ENCODE peak calls at places on chromosomes 3 and 15, in five cellular contexts. J is ovary, Y is mesenchymal stem cell, B is mucosa of descending colon, K is body of pancreas. L is an unnamed sample.

GRCh38 chr3:104831076-104831475 is 535.6 kb upstream of the ALCAM start:
- DNase-seq in J (no peak), Y (no peak), B (no peak), K (no peak), L (no peak)

GRCh38 chr3:186589115-186589514 is 18.6 kb downstream of the DNAJB11 start:
- DNase-seq in J (no peak), Y (peak; percentile 10), B (no peak), K (no peak), L (no peak)

GRCh38 chr15:65132841-65133549 is 613 bp downstream of the PDCD7 start:
- DNase-seq in J (no peak), Y (peak; percentile 75), B (peak; percentile 58), K (peak; percentile 42), L (no peak)

GRCh38 chr15:68888419-68888818 is 41.9 kb upstream of the SPESP1 start:
- DNase-seq in J (no peak), Y (no peak), B (no peak), K (no peak), L (no peak)

GRCh38 chr3:129161860-129162271 is 1.0 kb upstream of the ISY1 start:
- DNase-seq in J (no peak), Y (no peak), B (no peak), K (peak; percentile 24), L (no peak)

GRCh38 chr3:4898454-4899313 is 80.6 kb upstream of the BHLHE40 start:
- DNase-seq in J (no peak), Y (peak; percentile 73), B (no peak), K (no peak), L (no peak)

GRCh38 chr3:34725774-34726173 is 913.6 kb upstream of the ARPP21 start:
- DNase-seq in J (no peak), Y (no peak), B (no peak), K (no peak), L (no peak)

GRCh38 chr15:29805043-29805707 is 17.1 kb downstream of the TJP1 start:
- DNase-seq in J (peak; percentile 49), Y (peak; percentile 71), B (no peak), K (peak; percentile 52), L (no peak)

GRCh38 chr3:196288141-196288460 is 575 bp upstream of the PCYT1A start:
- DNase-seq in J (no peak), Y (peak; percentile 60), B (no peak), K (no peak), L (no peak)

GRCh38 chr15:98873441-98874218 is 134.0 kb downstream of the PGPEP1L start:
- DNase-seq in J (no peak), Y (peak; percentile 84), B (no peak), K (no peak), L (no peak)

GRCh38 chr3:118151164-118151563 is 883.5 kb downstream of the IGSF11 start:
- DNase-seq in J (no peak), Y (no peak), B (no peak), K (no peak), L (no peak)

GRCh38 chr3:57948080-57948671 is 60.0 kb upstream of the FLNB start:
- DNase-seq in J (no peak), Y (no peak), B (no peak), K (no peak), L (no peak)

GRCh38 chr3:48592519-48593087 is 2.5 kb downstream of the COL7A1 start:
- DNase-seq in J (no peak), Y (peak; percentile 31), B (no peak), K (no peak), L (no peak)

GRCh38 chr3:194161181-194162045 is 25.5 kb downstream of the HES1 start:
- DNase-seq in J (peak; percentile 48), Y (no peak), B (no peak), K (peak; percentile 77), L (no peak)

GRCh38 chr3:72821170-72821781 is 27.0 kb downstream of the SHQ1 start:
- DNase-seq in J (no peak), Y (peak; percentile 70), B (no peak), K (peak; percentile 26), L (no peak)

GRCh38 chr15:68610825-68611224 is 32.0 kb downstream of the CORO2B start:
- DNase-seq in J (no peak), Y (peak; percentile 78), B (no peak), K (no peak), L (no peak)

GRCh38 chr3:37806505-37807291 is 55.0 kb upstream of the CTDSPL start:
- DNase-seq in J (no peak), Y (no peak), B (no peak), K (no peak), L (no peak)

GRCh38 chr15:82178061-82178460 is 84.5 kb downstream of the EFL1 start:
- DNase-seq in J (no peak), Y (peak; percentile 88), B (no peak), K (no peak), L (no peak)

GRCh38 chr3:47464603-47465002 is 11.1 kb downstream of the SCAP start:
- DNase-seq in J (no peak), Y (no peak), B (no peak), K (no peak), L (no peak)

GRCh38 chr3:112115806-112116383 is 17.2 kb downstream of the GCSAM start:
- DNase-seq in J (no peak), Y (no peak), B (no peak), K (no peak), L (no peak)

GRCh38 chr15:63190993-63191392 is 1.6 kb downstream of the RAB8B start:
- DNase-seq in J (no peak), Y (no peak), B (no peak), K (no peak), L (no peak)

GRCh38 chr15:76209948-76210347 is 101.3 kb downstream of the ETFA start:
- DNase-seq in J (no peak), Y (no peak), B (no peak), K (no peak), L (no peak)

GRCh38 chr15:38886315-38887163 is 321.9 kb upstream of the RASGRP1 start:
- DNase-seq in J (no peak), Y (peak; percentile 94), B (no peak), K (no peak), L (no peak)

GRCh38 chr3:129106866-129107565 is 14.6 kb downstream of the RAB43 start:
- DNase-seq in J (no peak), Y (no peak), B (no peak), K (peak; percentile 53), L (no peak)

GRCh38 chr15:69039516-69040225 is 25.2 kb downstream of the NOX5 start:
- DNase-seq in J (no peak), Y (no peak), B (no peak), K (no peak), L (no peak)

GRCh38 chr3:187161556-187161955 is 22.3 kb upstream of the RPL39L start:
- DNase-seq in J (no peak), Y (no peak), B (no peak), K (no peak), L (no peak)

GRCh38 chr3:123300572-123300971 is 98.8 kb downstream of the SEC22A start:
- DNase-seq in J (no peak), Y (no peak), B (no peak), K (no peak), L (no peak)

GRCh38 chr3:123300056-123300455 is 98.3 kb downstream of the SEC22A start:
- DNase-seq in J (no peak), Y (no peak), B (no peak), K (no peak), L (no peak)

GRCh38 chr3:123299581-123299980 is 97.8 kb downstream of the SEC22A start:
- DNase-seq in J (no peak), Y (no peak), B (no peak), K (no peak), L (no peak)

GRCh38 chr3:123302961-123303360 is 101.2 kb downstream of the SEC22A start:
- DNase-seq in J (no peak), Y (no peak), B (peak; percentile 40), K (no peak), L (no peak)

GRCh38 chr3:123301331-123302184 is 99.8 kb downstream of the SEC22A start:
- DNase-seq in J (no peak), Y (no peak), B (no peak), K (no peak), L (no peak)
- H3K36me3 ChIP-seq in J (no peaks in the 10 kb centered on the region), Y (no peaks in the 10 kb centered on the region), B (no peaks in the 10 kb centered on the region), K (no peaks in the 10 kb centered on the region), L (no peaks in the 10 kb centered on the region)

DNA sequence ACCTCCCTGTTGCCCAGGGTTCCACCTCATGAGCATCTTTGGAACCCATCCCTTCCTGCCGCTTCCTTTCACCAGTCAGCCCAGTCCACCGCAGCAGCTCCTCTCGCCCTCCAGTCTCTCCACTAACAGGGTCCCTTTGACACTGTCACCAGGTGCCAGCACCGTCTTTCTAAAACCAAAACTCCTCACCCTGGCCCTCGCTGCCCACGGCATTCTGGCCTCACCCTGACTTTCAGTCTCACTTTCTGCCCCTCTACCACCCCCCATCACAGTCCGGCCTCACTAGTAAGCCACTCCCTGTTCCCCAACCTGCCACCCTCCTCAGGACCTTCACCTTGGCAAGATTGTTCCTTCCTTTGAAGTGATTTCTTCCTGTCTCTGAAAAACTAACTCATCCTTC is 4.2 kb downstream of the PPCDC start:
- DNase-seq in J (no peak), Y (no peak), B (no peak), K (no peak), L (no peak)
- H3K36me3 ChIP-seq in J (no peaks in the 10 kb centered on the region), Y (peaks cover 24% of the 10 kb centered on the region), B (no peaks in the 10 kb centered on the region), K (no peaks in the 10 kb centered on the region), L (no peaks in the 10 kb centered on the region)

GRCh38 chr3:30658328-30659052 is 52.1 kb downstream of the TGFBR2 start:
- DNase-seq in J (no peak), Y (peak; percentile 88), B (no peak), K (peak; percentile 35), L (peak; percentile 36)
- H3K36me3 ChIP-seq in J (no peaks in the 10 kb centered on the region), Y (peaks cover 12% of the 10 kb centered on the region), B (no peaks in the 10 kb centered on the region), K (peaks cover 13% of the 10 kb centered on the region), L (no peaks in the 10 kb centered on the region)

GRCh38 chr3:124841517-124841916 is 45.6 kb downstream of the ITGB5 start:
- DNase-seq in J (no peak), Y (no peak), B (no peak), K (no peak), L (no peak)
- H3K36me3 ChIP-seq in J (no peaks in the 10 kb centered on the region), Y (peaks cover 26% of the 10 kb centered on the region), B (no peaks in the 10 kb centered on the region), K (no peaks in the 10 kb centered on the region), L (peaks cover 12% of the 10 kb centered on the region)

L was measured in Panc1.